ENCODE peak calls at places on chromosomes 5 and 9, in seven cellular contexts. One of them, this sample, is unnamed.

GRCh38 chr9:77738932-77739331 is 90.8 kb upstream of the GNA14 start:
- DNase-seq in SK-N-SH: no peak
- DNase-seq in H1: no peak
- DNase-seq in HepG2: no peak
- DNase-seq in K562: no peak
- DNase-seq in GM12878: no peak
- DNase-seq in GM12891: no peak
- DNase-seq in this sample: no peak

GRCh38 chr5:138754699-138755057 is 1.5 kb downstream of the CTNNA1 start:
- DNase-seq in K562: peak; percentile 41
- DNase-seq in GM12878: no peak
- DNase-seq in GM12891: no peak
- DNase-seq in HepG2: no peak
- DNase-seq in SK-N-SH: no peak
- DNase-seq in H1: no peak
- DNase-seq in this sample: no peak

GRCh38 chr9:71703172-71703872 is 65.0 kb downstream of the CEMIP2 start:
- DNase-seq in K562: no peak
- DNase-seq in GM12878: no peak
- DNase-seq in GM12891: no peak
- DNase-seq in HepG2: no peak
- DNase-seq in SK-N-SH: no peak
- DNase-seq in H1: no peak
- DNase-seq in this sample: no peak

GRCh38 chr5:125874717-125875116 is 548.5 kb upstream of the GRAMD2B start:
- DNase-seq in SK-N-SH: no peak
- DNase-seq in H1: no peak
- DNase-seq in GM12878: no peak
- DNase-seq in GM12891: no peak
- DNase-seq in K562: no peak
- DNase-seq in HepG2: no peak
- DNase-seq in this sample: no peak

GRCh38 chr5:75656311-75657003 is 45.2 kb downstream of the ANKDD1B start:
- DNase-seq in GM12878: no peak
- DNase-seq in SK-N-SH: no peak
- DNase-seq in K562: no peak
- DNase-seq in GM12891: no peak
- DNase-seq in H1: no peak
- DNase-seq in HepG2: no peak
- DNase-seq in this sample: no peak

GRCh38 chr9:98235126-98235525 is 20.3 kb downstream of the TBC1D2 start:
- DNase-seq in HepG2: no peak
- DNase-seq in GM12878: no peak
- DNase-seq in H1: no peak
- DNase-seq in GM12891: no peak
- DNase-seq in K562: no peak
- DNase-seq in SK-N-SH: no peak
- DNase-seq in this sample: no peak

GRCh38 chr9:93089481-93089991 is 6.5 kb upstream of the CARD19 start:
- DNase-seq in K562: no peak
- DNase-seq in H1: no peak
- DNase-seq in HepG2: no peak
- DNase-seq in GM12891: no peak
- DNase-seq in GM12878: no peak
- DNase-seq in SK-N-SH: peak; percentile 2
- DNase-seq in this sample: no peak

GRCh38 chr9:129752915-129753724 is at the start of gene PTGES:
- DNase-seq in SK-N-SH: peak; percentile 86
- DNase-seq in GM12878: no peak
- DNase-seq in HepG2: no peak
- DNase-seq in H1: no peak
- DNase-seq in GM12891: no peak
- DNase-seq in K562: peak; percentile 81
- DNase-seq in this sample: no peak

GRCh38 chr9:117335797-117336435 is 78.9 kb downstream of the ASTN2 start:
- DNase-seq in GM12891: no peak
- DNase-seq in SK-N-SH: peak; percentile 8
- DNase-seq in K562: no peak
- DNase-seq in H1: no peak
- DNase-seq in HepG2: no peak
- DNase-seq in GM12878: no peak
- DNase-seq in this sample: no peak

GRCh38 chr9:74960548-74960947 is 7.8 kb upstream of the C9orf40 start:
- DNase-seq in GM12891: no peak
- DNase-seq in SK-N-SH: no peak
- DNase-seq in H1: no peak
- DNase-seq in GM12878: no peak
- DNase-seq in K562: no peak
- DNase-seq in HepG2: peak; percentile 6
- DNase-seq in this sample: no peak

GRCh38 chr5:98771389-98772109 is 1.9 kb upstream of the RGMB start:
- DNase-seq in HepG2: peak; percentile 83
- DNase-seq in GM12891: peak; percentile 25
- DNase-seq in SK-N-SH: peak; percentile 75
- DNase-seq in K562: peak; percentile 74
- DNase-seq in GM12878: peak; percentile 40
- DNase-seq in H1: no peak
- DNase-seq in this sample: peak; percentile 25

GRCh38 chr5:115313632-115314031 is 17.2 kb upstream of the CCDC112 start:
- DNase-seq in GM12878: no peak
- DNase-seq in SK-N-SH: no peak
- DNase-seq in K562: no peak
- DNase-seq in HepG2: no peak
- DNase-seq in GM12891: no peak
- DNase-seq in H1: no peak
- DNase-seq in this sample: no peak

GRCh38 chr9:113526841-113527240 is 63.3 kb downstream of the RGS3 start:
- DNase-seq in HepG2: no peak
- DNase-seq in SK-N-SH: no peak
- DNase-seq in GM12878: no peak
- DNase-seq in H1: no peak
- DNase-seq in K562: no peak
- DNase-seq in GM12891: no peak
- DNase-seq in this sample: no peak

GRCh38 chr5:153496835-153497234 is 6.4 kb downstream of the GRIA1 start:
- DNase-seq in GM12891: no peak
- DNase-seq in K562: peak; percentile 20
- DNase-seq in SK-N-SH: peak; percentile 35
- DNase-seq in GM12878: no peak
- DNase-seq in H1: no peak
- DNase-seq in HepG2: no peak
- DNase-seq in this sample: no peak

GRCh38 chr9:89096807-89097206 is 81.8 kb downstream of the SHC3 start:
- DNase-seq in HepG2: no peak
- DNase-seq in H1: no peak
- DNase-seq in GM12878: no peak
- DNase-seq in GM12891: no peak
- DNase-seq in K562: no peak
- DNase-seq in SK-N-SH: no peak
- DNase-seq in this sample: no peak
- TF ChIP-seq TAF1 in HepG2: no peak
- TF ChIP-seq TAF1 in H1: no peak
- TF ChIP-seq TAF1 in GM12878: no peak
- TF ChIP-seq TAF1 in GM12891: no peak
- TF ChIP-seq TAF1 in K562: no peak
- TF ChIP-seq TAF1 in SK-N-SH: no peak
- TF ChIP-seq TAF1 in this sample: no peak

GRCh38 chr9:133050781-133051180 is 11.0 kb upstream of the CEL start:
- DNase-seq in SK-N-SH: no peak
- DNase-seq in GM12891: no peak
- DNase-seq in HepG2: no peak
- DNase-seq in GM12878: no peak
- DNase-seq in H1: no peak
- DNase-seq in K562: no peak
- DNase-seq in this sample: no peak

GRCh38 chr9:133050142-133050541 is 11.6 kb upstream of the CEL start:
- DNase-seq in H1: no peak
- DNase-seq in SK-N-SH: no peak
- DNase-seq in K562: no peak
- DNase-seq in HepG2: no peak
- DNase-seq in GM12878: no peak
- DNase-seq in GM12891: no peak
- DNase-seq in this sample: no peak

GRCh38 chr9:133051281-133051900 is 10.4 kb upstream of the CEL start:
- DNase-seq in K562: no peak
- DNase-seq in SK-N-SH: no peak
- DNase-seq in H1: no peak
- DNase-seq in HepG2: no peak
- DNase-seq in GM12891: no peak
- DNase-seq in GM12878: no peak
- DNase-seq in this sample: no peak

GRCh38 chr9:133054194-133054890 is 7.4 kb upstream of the CEL start:
- DNase-seq in SK-N-SH: no peak
- DNase-seq in H1: no peak
- DNase-seq in GM12891: no peak
- DNase-seq in GM12878: no peak
- DNase-seq in HepG2: no peak
- DNase-seq in K562: no peak
- DNase-seq in this sample: no peak

DNA sequence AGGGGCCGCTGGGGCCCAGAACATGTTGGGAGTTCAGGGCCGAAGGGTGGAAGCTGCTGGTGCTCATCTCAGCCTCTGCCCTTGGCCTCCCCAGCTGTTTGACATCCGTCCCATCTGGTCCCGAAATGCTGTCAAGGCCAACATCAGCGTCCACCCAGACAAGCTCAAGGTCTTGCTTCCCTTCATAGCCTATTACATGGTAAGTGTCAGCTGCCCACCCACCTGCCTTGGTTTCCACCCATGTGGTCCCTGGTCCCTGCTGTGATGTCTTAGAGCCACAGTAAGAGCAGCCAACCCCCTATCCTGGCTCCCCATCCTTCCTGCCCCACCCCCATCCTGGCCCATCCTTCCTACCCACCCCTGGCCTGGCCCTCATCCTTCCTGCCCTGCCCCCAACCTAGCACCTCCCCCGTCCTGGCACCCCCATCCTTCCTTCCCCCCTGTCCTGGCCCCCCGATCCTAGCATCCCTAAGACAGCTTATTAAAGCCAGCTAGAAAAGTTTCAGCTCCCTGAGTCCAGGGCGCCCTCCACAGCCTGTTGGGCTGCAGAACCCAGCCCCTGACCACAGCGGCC is 9.7 kb upstream of the CEL start:
- DNase-seq in K562: no peak
- DNase-seq in GM12891: no peak
- DNase-seq in HepG2: no peak
- DNase-seq in GM12878: no peak
- DNase-seq in H1: no peak
- DNase-seq in SK-N-SH: no peak
- DNase-seq in this sample: no peak
- TF ChIP-seq POLR2AphosphoS5 in K562: no peak
- TF ChIP-seq POLR2AphosphoS5 in GM12891: no peak
- TF ChIP-seq POLR2AphosphoS5 in HepG2: no peak
- TF ChIP-seq POLR2AphosphoS5 in GM12878: no peak
- TF ChIP-seq POLR2AphosphoS5 in H1: no peak
- TF ChIP-seq POLR2AphosphoS5 in SK-N-SH: no peak
- TF ChIP-seq POLR2AphosphoS5 in this sample: no peak

DNA sequence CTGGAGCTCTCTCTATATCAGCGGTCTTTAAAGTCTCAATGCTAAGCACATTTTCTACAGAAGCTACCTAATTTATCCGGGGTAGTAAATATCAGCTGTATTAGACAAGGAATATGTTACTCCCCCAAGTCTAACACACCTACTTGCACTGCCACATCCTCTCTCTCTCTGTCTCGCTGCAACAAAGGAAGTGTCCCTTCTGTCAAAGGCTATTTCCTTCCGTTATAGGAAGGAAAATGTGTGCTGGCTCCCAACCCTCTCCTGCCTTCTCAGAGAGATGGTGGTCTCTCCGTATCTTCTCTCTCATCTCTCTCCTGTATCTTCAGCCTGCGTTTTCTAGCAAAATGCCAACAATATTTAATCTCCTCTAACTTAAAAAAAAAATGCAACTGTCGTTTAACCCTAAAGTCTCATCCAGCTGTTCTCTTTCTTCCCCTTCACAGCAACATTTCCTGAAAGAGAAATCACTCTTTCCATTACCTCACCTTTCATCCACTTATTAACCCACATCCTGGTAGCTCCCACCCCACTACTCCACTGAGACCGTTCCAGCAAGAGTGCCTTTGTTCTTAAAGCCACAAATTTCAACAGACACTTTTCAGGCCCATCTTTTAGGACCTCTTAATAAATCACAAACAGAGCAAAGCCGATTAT is 2.3 kb downstream of the TTF1 start:
- DNase-seq in HepG2: no peak
- DNase-seq in SK-N-SH: no peak
- DNase-seq in K562: no peak
- DNase-seq in GM12878: no peak
- DNase-seq in GM12891: no peak
- DNase-seq in H1: no peak
- DNase-seq in this sample: no peak
- TF ChIP-seq TAF1 in HepG2: no peak
- TF ChIP-seq TAF1 in SK-N-SH: no peak
- TF ChIP-seq TAF1 in K562: no peak
- TF ChIP-seq TAF1 in GM12878: no peak
- TF ChIP-seq TAF1 in GM12891: no peak
- TF ChIP-seq TAF1 in H1: no peak
- TF ChIP-seq TAF1 in this sample: no peak

GRCh38 chr9:76571288-76572204 is 112.6 kb downstream of the GCNT1 start:
- DNase-seq in SK-N-SH: no peak
- DNase-seq in GM12891: no peak
- DNase-seq in H1: no peak
- DNase-seq in HepG2: no peak
- DNase-seq in GM12878: peak; percentile 53
- DNase-seq in K562: no peak
- DNase-seq in this sample: no peak
- TF ChIP-seq POLR2AphosphoS5 in SK-N-SH: no peak
- TF ChIP-seq POLR2AphosphoS5 in GM12891: no peak
- TF ChIP-seq POLR2AphosphoS5 in H1: no peak
- TF ChIP-seq POLR2AphosphoS5 in HepG2: no peak
- TF ChIP-seq POLR2AphosphoS5 in GM12878: no peak
- TF ChIP-seq POLR2AphosphoS5 in K562: no peak
- TF ChIP-seq POLR2AphosphoS5 in this sample: no peak

DNA sequence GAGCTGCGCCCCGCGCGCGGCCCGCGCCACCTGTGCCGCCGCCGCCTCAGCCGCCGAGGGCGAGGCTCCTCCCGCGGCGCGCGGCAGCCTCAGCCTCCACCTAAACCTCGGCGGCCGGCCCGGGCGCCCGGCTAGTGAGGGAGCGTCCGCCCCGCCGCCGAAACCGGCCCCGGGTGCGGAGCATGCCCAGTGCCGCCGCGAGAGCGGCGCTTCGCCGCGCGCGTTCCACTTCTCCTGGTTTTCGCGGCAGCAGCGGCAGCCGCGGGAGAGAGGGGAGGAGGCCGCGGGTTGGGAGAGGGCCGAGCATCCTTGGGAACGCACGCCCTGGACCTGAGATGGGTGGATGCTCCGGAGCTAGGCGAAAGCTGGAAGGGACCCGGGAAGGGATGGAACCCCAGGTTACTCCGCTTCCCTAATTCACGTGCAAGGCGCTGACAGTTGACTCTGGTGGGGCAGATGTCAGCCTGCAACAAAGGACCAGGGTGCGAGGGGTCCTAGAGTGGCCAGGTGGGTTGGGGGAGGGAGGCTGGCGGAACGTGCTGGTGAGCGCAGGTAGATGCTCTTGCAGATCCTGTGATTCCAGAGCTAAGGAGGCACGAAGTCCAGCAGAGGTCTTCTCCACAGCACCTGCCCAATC is at the start of gene CTNND2:
- DNase-seq in GM12891: no peak
- DNase-seq in K562: no peak
- DNase-seq in H1: peak; percentile 62
- DNase-seq in HepG2: no peak
- DNase-seq in GM12878: no peak
- DNase-seq in SK-N-SH: peak; percentile 72
- DNase-seq in this sample: peak; percentile 0
- TF ChIP-seq TAF1 in GM12891: no peak
- TF ChIP-seq TAF1 in K562: no peak
- TF ChIP-seq TAF1 in H1: peak; percentile 50
- TF ChIP-seq TAF1 in HepG2: no peak
- TF ChIP-seq TAF1 in GM12878: no peak
- TF ChIP-seq TAF1 in SK-N-SH: no peak
- TF ChIP-seq TAF1 in this sample: no peak

This sample was measured in GM12892.